ENCODE peak calls at places on chromosomes 6 and 20, in four cellular contexts. One of them, this sample, is unnamed. For H3K36me3, the result is how much of the 10 kb centered on the place peaks cover.

GRCh38 chr6:10203651-10204050 is 211.2 kb downstream of the TFAP2A start:
- DNase-seq in thyroid gland: no peak
- DNase-seq in left ventricle myocardium inferior: no peak
- DNase-seq in MM.1S: no peak
- DNase-seq in this sample: no peak

GRCh38 chr6:87212596-87212995 is 57.2 kb downstream of the ZNF292 start:
- DNase-seq in thyroid gland: no peak
- DNase-seq in left ventricle myocardium inferior: no peak
- DNase-seq in MM.1S: no peak
- DNase-seq in this sample: no peak

GRCh38 chr20:33317424-33318095 is 34.5 kb downstream of the BPIFB1 start:
- DNase-seq in thyroid gland: no peak
- DNase-seq in left ventricle myocardium inferior: no peak
- DNase-seq in MM.1S: no peak
- DNase-seq in this sample: no peak

GRCh38 chr6:33995873-33996475 is 149.9 kb downstream of the GRM4 start:
- DNase-seq in thyroid gland: no peak
- DNase-seq in left ventricle myocardium inferior: no peak
- DNase-seq in MM.1S: no peak
- DNase-seq in this sample: no peak

GRCh38 chr6:168132531-168133184 is 53.6 kb upstream of the FRMD1 start:
- DNase-seq in thyroid gland: peak
- DNase-seq in left ventricle myocardium inferior: peak
- DNase-seq in MM.1S: no peak
- DNase-seq in this sample: no peak

GRCh38 chr20:44395963-44396340 is 40.5 kb downstream of the HNF4A start:
- DNase-seq in thyroid gland: no peak
- DNase-seq in left ventricle myocardium inferior: no peak
- DNase-seq in MM.1S: no peak
- DNase-seq in this sample: no peak

GRCh38 chr20:50806126-50806768 is 11.4 kb downstream of the BCAS4 start:
- DNase-seq in thyroid gland: no peak
- DNase-seq in left ventricle myocardium inferior: no peak
- DNase-seq in MM.1S: no peak
- DNase-seq in this sample: no peak

GRCh38 chr6:89379281-89379680 is 26.8 kb upstream of the UBE2J1 start:
- DNase-seq in thyroid gland: no peak
- DNase-seq in left ventricle myocardium inferior: no peak
- DNase-seq in MM.1S: no peak
- DNase-seq in this sample: no peak

GRCh38 chr20:50003253-50003656 is 20.5 kb downstream of the SNAI1 start:
- DNase-seq in thyroid gland: no peak
- DNase-seq in left ventricle myocardium inferior: no peak
- DNase-seq in MM.1S: no peak
- DNase-seq in this sample: no peak

GRCh38 chr20:33463332-33464101 is 20.0 kb upstream of the SNTA1 start:
- DNase-seq in thyroid gland: no peak
- DNase-seq in left ventricle myocardium inferior: peak
- DNase-seq in MM.1S: no peak
- DNase-seq in this sample: no peak

GRCh38 chr20:32191422-32191821 is 16.1 kb downstream of the PLAGL2 start:
- DNase-seq in thyroid gland: no peak
- DNase-seq in left ventricle myocardium inferior: no peak
- DNase-seq in MM.1S: no peak
- DNase-seq in this sample: no peak

GRCh38 chr20:24370911-24371695 is 98.3 kb upstream of the SYNDIG1 start:
- DNase-seq in thyroid gland: no peak
- DNase-seq in left ventricle myocardium inferior: no peak
- DNase-seq in MM.1S: no peak
- DNase-seq in this sample: no peak

GRCh38 chr20:53622247-53623114 is 28.8 kb upstream of the ZNF217 start:
- DNase-seq in thyroid gland: no peak
- DNase-seq in left ventricle myocardium inferior: no peak
- DNase-seq in MM.1S: peak
- DNase-seq in this sample: no peak

GRCh38 chr6:77463881-77464867 is 883 bp upstream of the HTR1B start:
- DNase-seq in thyroid gland: no peak
- DNase-seq in left ventricle myocardium inferior: no peak
- DNase-seq in MM.1S: no peak
- DNase-seq in this sample: no peak

GRCh38 chr20:46621492-46621891 is 29.8 kb downstream of the SLC13A3 start:
- DNase-seq in thyroid gland: no peak
- DNase-seq in left ventricle myocardium inferior: no peak
- DNase-seq in MM.1S: no peak
- DNase-seq in this sample: no peak

GRCh38 chr6:30782425-30783014 is 38.2 kb upstream of the IER3 start:
- DNase-seq in thyroid gland: no peak
- DNase-seq in left ventricle myocardium inferior: no peak
- DNase-seq in MM.1S: no peak
- DNase-seq in this sample: no peak

GRCh38 chr6:136566007-136566487 is 15.8 kb upstream of the MAP7 start:
- DNase-seq in thyroid gland: no peak
- DNase-seq in left ventricle myocardium inferior: peak
- DNase-seq in MM.1S: no peak
- DNase-seq in this sample: no peak

DNA sequence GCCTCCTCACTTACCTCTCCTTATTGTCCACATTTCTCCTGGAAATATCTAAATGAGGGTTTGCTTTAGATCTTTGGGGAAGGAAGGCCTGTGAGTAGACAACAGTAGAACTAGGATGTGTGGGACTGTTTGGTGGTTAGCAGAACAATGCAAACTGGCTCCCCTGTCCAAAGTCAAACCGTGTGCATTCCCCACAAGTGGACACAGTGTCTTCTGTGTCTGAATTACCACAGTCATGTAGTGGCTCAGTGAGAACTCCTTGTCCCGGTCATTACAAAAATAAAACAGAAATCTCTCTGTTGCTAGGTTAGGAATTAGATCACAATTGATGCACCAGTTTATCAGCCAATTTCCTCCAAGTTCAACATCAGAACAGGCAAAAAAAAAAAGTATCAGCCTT is 455 bp upstream of the ADGRF4 start:
- DNase-seq in thyroid gland: no peak
- DNase-seq in left ventricle myocardium inferior: no peak
- DNase-seq in MM.1S: no peak
- DNase-seq in this sample: no peak
- H3K27ac ChIP-seq in thyroid gland: no peak
- H3K27ac ChIP-seq in left ventricle myocardium inferior: no peak
- H3K27ac ChIP-seq in MM.1S: no peak
- H3K27ac ChIP-seq in this sample: no peak

GRCh38 chr6:35484921-35485392 is 11.9 kb downstream of the TEAD3 start:
- DNase-seq in thyroid gland: peak
- DNase-seq in left ventricle myocardium inferior: no peak
- DNase-seq in MM.1S: no peak
- DNase-seq in this sample: no peak
- H3K36me3 ChIP-seq in thyroid gland: under half
- H3K36me3 ChIP-seq in left ventricle myocardium inferior: under half
- H3K36me3 ChIP-seq in MM.1S: under half
- H3K36me3 ChIP-seq in this sample: under half

GRCh38 chr6:3609388-3609787 is 142.1 kb downstream of the PXDC1 start:
- DNase-seq in thyroid gland: no peak
- DNase-seq in left ventricle myocardium inferior: no peak
- DNase-seq in MM.1S: no peak
- DNase-seq in this sample: no peak
- H3K27ac ChIP-seq in thyroid gland: no peak
- H3K27ac ChIP-seq in left ventricle myocardium inferior: no peak
- H3K27ac ChIP-seq in MM.1S: no peak
- H3K27ac ChIP-seq in this sample: no peak

DNA sequence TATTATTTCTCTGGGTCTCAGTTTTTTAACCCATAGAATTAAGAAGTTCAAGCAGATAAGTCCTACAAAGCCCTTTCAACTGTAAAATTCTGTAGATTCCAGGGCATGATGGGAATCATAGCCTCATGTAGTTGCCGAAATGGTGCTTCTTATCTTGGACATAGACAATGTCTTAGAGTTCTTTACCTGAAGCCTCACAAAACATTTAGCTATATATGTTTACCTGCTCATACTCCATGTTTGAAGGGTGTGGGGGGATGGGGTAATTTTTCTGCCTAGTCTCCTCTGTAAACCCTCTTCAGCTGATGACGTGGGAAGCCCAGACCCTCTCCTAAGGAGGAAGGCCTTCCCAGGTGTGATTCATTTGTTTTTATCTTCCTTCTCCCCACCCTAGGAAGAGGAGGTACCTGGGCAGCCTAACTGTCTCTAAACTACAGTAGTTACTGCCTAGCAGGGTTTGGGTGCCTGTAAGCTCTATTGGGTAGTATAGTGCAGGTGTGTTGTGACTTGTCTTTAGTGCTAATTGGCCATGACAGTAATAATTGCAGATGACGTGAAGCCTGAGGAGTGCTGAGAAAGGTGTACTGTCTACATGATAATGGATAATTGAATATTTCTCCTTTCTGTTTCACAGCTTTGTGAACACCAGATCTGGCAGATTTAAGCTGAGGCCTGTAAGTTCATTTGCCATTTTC is 230.8 kb downstream of the TFAP2B start:
- DNase-seq in thyroid gland: no peak
- DNase-seq in left ventricle myocardium inferior: no peak
- DNase-seq in MM.1S: no peak
- DNase-seq in this sample: no peak
- H3K36me3 ChIP-seq in thyroid gland: under half
- H3K36me3 ChIP-seq in left ventricle myocardium inferior: under half
- H3K36me3 ChIP-seq in MM.1S: under half
- H3K36me3 ChIP-seq in this sample: under half

DNA sequence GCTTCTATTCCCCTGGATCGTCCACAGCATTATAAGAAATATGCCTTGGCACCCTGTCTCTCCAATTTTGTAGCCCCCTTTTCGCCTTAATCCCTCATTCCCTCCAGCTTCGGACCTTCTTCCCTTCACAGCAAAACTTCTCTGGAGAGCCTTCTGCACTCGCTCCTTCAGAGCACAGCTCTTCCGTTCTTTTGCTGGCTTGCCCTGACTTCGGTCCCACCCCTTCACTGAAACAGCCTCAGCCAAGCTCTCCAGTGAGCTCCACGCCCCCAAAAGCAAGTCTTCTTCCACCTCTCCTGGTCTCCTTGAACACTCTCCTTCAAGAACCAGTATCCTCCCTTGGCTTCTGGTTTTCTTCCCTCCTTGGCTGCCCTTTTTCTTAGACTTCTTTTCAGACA is 134.7 kb upstream of the RNF24 start:
- DNase-seq in thyroid gland: no peak
- DNase-seq in left ventricle myocardium inferior: no peak
- DNase-seq in MM.1S: no peak
- DNase-seq in this sample: no peak
- H3K27ac ChIP-seq in thyroid gland: no peak
- H3K27ac ChIP-seq in left ventricle myocardium inferior: peak
- H3K27ac ChIP-seq in MM.1S: no peak
- H3K27ac ChIP-seq in this sample: peak

GRCh38 chr6:2771021-2771558 is 5.9 kb downstream of the WRNIP1 start:
- DNase-seq in thyroid gland: no peak
- DNase-seq in left ventricle myocardium inferior: no peak
- DNase-seq in MM.1S: no peak
- DNase-seq in this sample: no peak

GRCh38 chr6:2768125-2768524 is 2.9 kb downstream of the WRNIP1 start:
- DNase-seq in thyroid gland: no peak
- DNase-seq in left ventricle myocardium inferior: no peak
- DNase-seq in MM.1S: no peak
- DNase-seq in this sample: no peak

GRCh38 chr6:2772840-2773239 is 7.6 kb downstream of the WRNIP1 start:
- DNase-seq in thyroid gland: peak
- DNase-seq in left ventricle myocardium inferior: no peak
- DNase-seq in MM.1S: no peak
- DNase-seq in this sample: no peak

GRCh38 chr6:2768696-2769095 is 3.5 kb downstream of the WRNIP1 start:
- DNase-seq in thyroid gland: no peak
- DNase-seq in left ventricle myocardium inferior: no peak
- DNase-seq in MM.1S: no peak
- DNase-seq in this sample: no peak

GRCh38 chr6:2770171-2770570 is 5.0 kb downstream of the WRNIP1 start:
- DNase-seq in thyroid gland: no peak
- DNase-seq in left ventricle myocardium inferior: peak
- DNase-seq in MM.1S: no peak
- DNase-seq in this sample: no peak
- H3K36me3 ChIP-seq in thyroid gland: under half
- H3K36me3 ChIP-seq in left ventricle myocardium inferior: under half
- H3K36me3 ChIP-seq in MM.1S: under half
- H3K36me3 ChIP-seq in this sample: under half

GRCh38 chr6:117627533-117627932 is 25.2 kb upstream of the GOPC start:
- DNase-seq in thyroid gland: no peak
- DNase-seq in left ventricle myocardium inferior: no peak
- DNase-seq in MM.1S: no peak
- DNase-seq in this sample: no peak
- H3K27ac ChIP-seq in thyroid gland: no peak
- H3K27ac ChIP-seq in left ventricle myocardium inferior: no peak
- H3K27ac ChIP-seq in MM.1S: no peak
- H3K27ac ChIP-seq in this sample: no peak

GRCh38 chr6:16146028-16146427 is 17.1 kb downstream of the MYLIP start:
- DNase-seq in thyroid gland: peak
- DNase-seq in left ventricle myocardium inferior: no peak
- DNase-seq in MM.1S: no peak
- DNase-seq in this sample: no peak
- H3K36me3 ChIP-seq in thyroid gland: under half
- H3K36me3 ChIP-seq in left ventricle myocardium inferior: half or more
- H3K36me3 ChIP-seq in MM.1S: under half
- H3K36me3 ChIP-seq in this sample: half or more

DNA sequence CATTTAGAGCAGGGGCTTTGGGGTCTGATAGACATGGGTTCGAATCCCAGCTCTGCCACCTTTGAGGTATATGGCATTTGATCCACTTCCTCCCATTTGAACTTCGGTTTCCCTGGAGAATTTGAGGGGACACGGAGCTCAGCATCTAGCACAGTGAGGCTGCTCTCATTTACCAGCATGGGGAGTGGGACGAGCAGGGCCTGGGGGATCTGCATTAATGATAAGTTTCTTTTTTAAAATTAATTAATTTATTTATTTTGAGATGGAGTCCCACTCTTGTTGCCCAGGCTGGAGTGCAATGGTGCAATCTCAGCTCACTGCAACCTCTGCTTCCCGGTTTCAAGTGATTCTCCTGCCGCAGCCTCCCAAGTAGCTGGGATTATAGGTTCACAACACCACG is 52.6 kb downstream of the VSTM2L start:
- DNase-seq in thyroid gland: no peak
- DNase-seq in left ventricle myocardium inferior: no peak
- DNase-seq in MM.1S: no peak
- DNase-seq in this sample: no peak
- H3K27ac ChIP-seq in thyroid gland: no peak
- H3K27ac ChIP-seq in left ventricle myocardium inferior: no peak
- H3K27ac ChIP-seq in MM.1S: no peak
- H3K27ac ChIP-seq in this sample: no peak